ENCODE peak calls at places on chromosomes 12 and 14, in nine cellular contexts. C, X, Y, Q, D, R, N, T and F are unnamed samples.
A peak's percentile ranks its signal among the peaks of the same experiment; 100 is the strongest.

GRCh38 chr14:94531187-94531586 is 21.9 kb upstream of the SERPINA12 start:
- DNase-seq in C (no peak), X (no peak), Y (no peak), Q (no peak), D (no peak), R (no peak), N (no peak), T (no peak), F (no peak)

GRCh38 chr12:31958601-31959000 is 614 bp upstream of the RESF1 start:
- DNase-seq in C (no peak), X (no peak), Y (no peak), Q (no peak), D (no peak), R (no peak), N (no peak), T (no peak), F (no peak)

GRCh38 chr12:115002434-115002833 is 318.5 kb upstream of the TBX3 start:
- DNase-seq in C (no peak), X (no peak), Y (no peak), Q (no peak), D (no peak), R (no peak), N (no peak), T (no peak), F (no peak)

GRCh38 chr14:90642239-90642717 is 174.0 kb downstream of the TTC7B start:
- DNase-seq in C (no peak), X (no peak), Y (peak; percentile 38), Q (no peak), D (no peak), R (no peak), N (no peak), T (no peak), F (no peak)

GRCh38 chr12:77122236-77122635 is 56.9 kb upstream of the E2F7 start:
- DNase-seq in C (no peak), X (no peak), Y (peak; percentile 30), Q (no peak), D (peak; percentile 63), R (no peak), N (no peak), T (no peak), F (no peak)

GRCh38 chr12:51188359-51189051 is 15.6 kb upstream of the TFCP2 start:
- DNase-seq in C (no peak), X (no peak), Y (no peak), Q (no peak), D (no peak), R (no peak), N (peak; percentile 38), T (no peak), F (no peak)

GRCh38 chr14:68325267-68325807 is 467.5 kb downstream of the ZFP36L1 start:
- DNase-seq in C (no peak), X (no peak), Y (no peak), Q (no peak), D (no peak), R (no peak), N (no peak), T (no peak), F (no peak)

GRCh38 chr12:27852117-27852516 is 72.1 kb upstream of the MANSC4 start:
- DNase-seq in C (no peak), X (no peak), Y (no peak), Q (no peak), D (no peak), R (no peak), N (no peak), T (no peak), F (no peak)

GRCh38 chr12:24778486-24779304 is 170.2 kb downstream of the BCAT1 start:
- DNase-seq in C (no peak), X (no peak), Y (peak; percentile 45), Q (no peak), D (no peak), R (no peak), N (no peak), T (no peak), F (no peak)

GRCh38 chr14:75461755-75462349 is 34.0 kb downstream of the JDP2 start:
- DNase-seq in C (no peak), X (no peak), Y (no peak), Q (no peak), D (no peak), R (no peak), N (no peak), T (no peak), F (no peak)

GRCh38 chr12:66048218-66048842 is 82.2 kb downstream of the LLPH start:
- DNase-seq in C (no peak), X (no peak), Y (no peak), Q (no peak), D (no peak), R (no peak), N (no peak), T (no peak), F (no peak)

GRCh38 chr12:50099302-50100008 is 4.4 kb upstream of the GPD1 start:
- DNase-seq in C (no peak), X (no peak), Y (no peak), Q (no peak), D (no peak), R (no peak), N (no peak), T (no peak), F (no peak)

GRCh38 chr12:113439606-113440030 is 17.4 kb downstream of the SDSL start:
- DNase-seq in C (no peak), X (no peak), Y (peak; percentile 76), Q (peak; percentile 25), D (no peak), R (peak; percentile 64), N (no peak), T (no peak), F (no peak)

GRCh38 chr14:21056520-21057163 is 980 bp upstream of the RNASE8 start:
- DNase-seq in C (no peak), X (no peak), Y (no peak), Q (no peak), D (no peak), R (no peak), N (no peak), T (no peak), F (no peak)

GRCh38 chr14:39219075-39219499 is 14.6 kb upstream of the MIA2 start:
- DNase-seq in C (no peak), X (no peak), Y (no peak), Q (no peak), D (no peak), R (no peak), N (no peak), T (no peak), F (no peak)

GRCh38 chr12:24408305-24408704 is 458.8 kb upstream of the SOX5 start:
- DNase-seq in C (no peak), X (no peak), Y (no peak), Q (no peak), D (no peak), R (no peak), N (no peak), T (no peak), F (no peak)

GRCh38 chr12:53046655-53047220 is 3.1 kb upstream of the TNS2 start:
- DNase-seq in C (peak; percentile 91), X (no peak), Y (no peak), Q (peak; percentile 89), D (no peak), R (peak; percentile 91), N (peak; percentile 82), T (peak; percentile 90), F (peak; percentile 84)

GRCh38 chr12:111274820-111275219 is 94.1 kb downstream of the PHETA1 start:
- DNase-seq in C (no peak), X (no peak), Y (no peak), Q (no peak), D (no peak), R (no peak), N (no peak), T (no peak), F (no peak)

GRCh38 chr14:69696633-69697557 is 70.0 kb upstream of the SRSF5 start:
- DNase-seq in C (no peak), X (no peak), Y (no peak), Q (no peak), D (no peak), R (no peak), N (no peak), T (no peak), F (no peak)
- H3K4me1 ChIP-seq in C (peaks cover 45% of the 10 kb centered on the region), X (peaks cover 20% of the 10 kb centered on the region), Y (peaks cover 58% of the 10 kb centered on the region), Q (peaks cover 92% of the 10 kb centered on the region), D (peaks cover 15% of the 10 kb centered on the region), R (peaks cover 95% of the 10 kb centered on the region), N (peaks cover 62% of the 10 kb centered on the region), T (peaks cover 97% of the 10 kb centered on the region), F (peaks cover 57% of the 10 kb centered on the region)

GRCh38 chr14:26004342-26004741 is 593.5 kb downstream of the NOVA1 start:
- DNase-seq in C (no peak), X (no peak), Y (no peak), Q (no peak), D (no peak), R (no peak), N (no peak), T (no peak), F (no peak)

GRCh38 chr14:26008290-26008689 is 589.5 kb downstream of the NOVA1 start:
- DNase-seq in C (no peak), X (no peak), Y (peak; percentile 8), Q (no peak), D (no peak), R (no peak), N (no peak), T (no peak), F (no peak)
- H3K27ac ChIP-seq in C (no peak overlapping the region), X (no peak overlapping the region), Y (no peak overlapping the region), Q (no peak overlapping the region), D (no peak overlapping the region), R (no peak overlapping the region), N (no peak overlapping the region), T (no peak overlapping the region), F (no peak overlapping the region)

GRCh38 chr14:64973026-64973442 is 898 bp upstream of the RAB15 start:
- DNase-seq in C (no peak), X (no peak), Y (no peak), Q (no peak), D (no peak), R (no peak), N (no peak), T (no peak), F (no peak)
- H3K4me3 ChIP-seq in C (no peak overlapping the region), X (no peak overlapping the region), Y (no peak overlapping the region), Q (no peak overlapping the region), D (no peak overlapping the region), R (no peak overlapping the region), N (no peak overlapping the region), T (peak overlapping the region; percentile 86), F (no peak overlapping the region)

GRCh38 chr14:100709956-100710284 is 16.8 kb upstream of the DLK1 start:
- DNase-seq in C (no peak), X (no peak), Y (no peak), Q (no peak), D (no peak), R (no peak), N (no peak), T (no peak), F (no peak)

GRCh38 chr14:100712490-100712889 is 14.2 kb upstream of the DLK1 start:
- DNase-seq in C (no peak), X (no peak), Y (no peak), Q (no peak), D (peak; percentile 88), R (peak; percentile 88), N (no peak), T (no peak), F (no peak)

GRCh38 chr14:100710391-100711116 is 16.1 kb upstream of the DLK1 start:
- DNase-seq in C (no peak), X (no peak), Y (no peak), Q (no peak), D (no peak), R (no peak), N (no peak), T (no peak), F (no peak)

GRCh38 chr14:100711117-100711462 is 15.6 kb upstream of the DLK1 start:
- DNase-seq in C (no peak), X (no peak), Y (no peak), Q (no peak), D (no peak), R (peak; percentile 80), N (no peak), T (no peak), F (no peak)

GRCh38 chr14:100711493-100711892 is 15.2 kb upstream of the DLK1 start:
- DNase-seq in C (no peak), X (no peak), Y (no peak), Q (no peak), D (no peak), R (peak; percentile 78), N (no peak), T (peak; percentile 41), F (no peak)
- H3K4me1 ChIP-seq in C (peaks cover 7% of the 10 kb centered on the region), X (no peaks in the 10 kb centered on the region), Y (peaks cover 35% of the 10 kb centered on the region), Q (peaks cover 18% of the 10 kb centered on the region), D (peaks cover 7% of the 10 kb centered on the region), R (peaks cover 50% of the 10 kb centered on the region), N (peaks cover 18% of the 10 kb centered on the region), T (peaks cover 27% of the 10 kb centered on the region), F (no peaks in the 10 kb centered on the region)